ENCODE peak calls at places on chromosomes 13 and 19, in eight cellular contexts. L, V, U, M, Z, Y, J and H are unnamed samples.

GRCh38 chr13:60268203-60268555 is 104.5 kb upstream of the DIAPH3 start:
- DNase-seq in M (no peak), U (no peak), J (no peak), V (no peak), Y (no peak), Z (no peak), L (no peak), H (no peak)

GRCh38 chr19:48629297-48629598 is 7.9 kb downstream of the DBP start:
- DNase-seq in M (no peak), Y (no peak), V (no peak), J (no peak), U (no peak), Z (no peak), L (no peak), H (no peak)

GRCh38 chr13:45773236-45773635 is 71.1 kb downstream of the CBY2 start:
- DNase-seq in L (no peak), Y (peak), J (no peak), V (no peak), M (no peak), U (no peak), Z (no peak), H (peak)

GRCh38 chr19:11737964-11738745 is 591 bp downstream of the ZNF823 start:
- DNase-seq in Z (peak), J (peak), U (peak), Y (peak), M (peak), L (peak), V (peak), H (peak)

GRCh38 chr19:48403606-48404005 is 10.1 kb downstream of the GRIN2D start:
- DNase-seq in Z (peak), U (no peak), J (no peak), L (no peak), Y (peak), M (no peak), V (no peak), H (peak)

GRCh38 chr19:51036519-51036918 is 1.7 kb upstream of the KLK12 start:
- DNase-seq in U (no peak), J (no peak), M (no peak), Z (no peak), Y (no peak), L (no peak), V (no peak), H (no peak)

GRCh38 chr13:94292323-94292640 is 187.2 kb downstream of the DCT start:
- DNase-seq in Z (no peak), J (no peak), M (no peak), L (no peak), V (no peak), Y (no peak), U (no peak), H (no peak)

GRCh38 chr19:18340990-18341868 is 831 bp downstream of the PGPEP1 start:
- DNase-seq in V (peak), L (peak), M (peak), Z (peak), Y (peak), J (peak), U (peak), H (no peak)

GRCh38 chr19:49071860-49072547 is 495 bp downstream of the KCNA7 start:
- DNase-seq in J (no peak), Y (no peak), L (no peak), U (no peak), M (no peak), V (no peak), Z (no peak), H (no peak)

GRCh38 chr19:58059681-58060080 is 599 bp downstream of the ZNF135 start:
- DNase-seq in J (no peak), L (no peak), V (no peak), U (no peak), M (no peak), Z (no peak), Y (no peak), H (no peak)

GRCh38 chr13:114263590-114263989 is 17.8 kb upstream of the UPF3A start:
- DNase-seq in Y (no peak), Z (no peak), V (no peak), L (no peak), U (no peak), M (no peak), J (no peak), H (no peak)

GRCh38 chr13:23985846-23986245 is 88.5 kb upstream of the C1QTNF9B start:
- DNase-seq in L (no peak), V (no peak), U (no peak), Z (no peak), J (no peak), Y (no peak), M (no peak), H (no peak)

GRCh38 chr19:28485300-28485699 is 727.7 kb downstream of the UQCRFS1 start:
- DNase-seq in L (no peak), Z (no peak), U (no peak), V (no peak), M (no peak), J (no peak), Y (no peak), H (no peak)

GRCh38 chr13:45511310-45512147 is 46.8 kb downstream of the COG3 start:
- DNase-seq in V (no peak), Y (peak), M (peak), Z (peak), U (no peak), J (no peak), L (no peak), H (peak)

GRCh38 chr13:89307278-89307677 is 1636.1 kb downstream of the SLITRK5 start:
- DNase-seq in U (no peak), Y (no peak), M (no peak), J (no peak), V (no peak), Z (no peak), L (no peak), H (no peak)

GRCh38 chr19:54451331-54451871 is 2.4 kb downstream of the LENG8 start:
- DNase-seq in U (no peak), M (no peak), V (no peak), J (no peak), L (no peak), Z (no peak), Y (peak), H (peak)

GRCh38 chr13:56659041-56659471 is 481.7 kb upstream of the PRR20A start:
- DNase-seq in M (no peak), Y (no peak), U (no peak), J (no peak), Z (no peak), L (no peak), V (no peak), H (no peak)